ENCODE peak calls at places on chromosomes 5 and 9, in eight cellular contexts. One of them, this sample, is unnamed.

GRCh38 chr5:177098103-177098771 is 11.5 kb downstream of the FGFR4 start:
- DNase-seq in GM23248: peak; percentile 51
- DNase-seq in PC-9: no peak
- DNase-seq in stomach: no peak
- DNase-seq in testis: no peak
- DNase-seq in OCI-LY7: no peak
- DNase-seq in IMR-90: peak; percentile 41
- DNase-seq in Peyer's patch: no peak
- DNase-seq in this sample: no peak

GRCh38 chr5:53490747-53491146 is 10.3 kb downstream of the FST start:
- DNase-seq in GM23248: peak; percentile 90
- DNase-seq in PC-9: no peak
- DNase-seq in stomach: no peak
- DNase-seq in testis: no peak
- DNase-seq in OCI-LY7: no peak
- DNase-seq in IMR-90: peak; percentile 87
- DNase-seq in Peyer's patch: no peak
- DNase-seq in this sample: no peak

GRCh38 chr5:96415897-96416296 is 17.2 kb downstream of the PCSK1 start:
- DNase-seq in GM23248: no peak
- DNase-seq in PC-9: no peak
- DNase-seq in stomach: no peak
- DNase-seq in testis: no peak
- DNase-seq in OCI-LY7: no peak
- DNase-seq in IMR-90: no peak
- DNase-seq in Peyer's patch: no peak
- DNase-seq in this sample: no peak

GRCh38 chr5:62305715-62306493 is at the start of gene KIF2A:
- DNase-seq in GM23248: peak; percentile 96
- DNase-seq in PC-9: peak; percentile 93
- DNase-seq in stomach: peak; percentile 91
- DNase-seq in testis: peak; percentile 92
- DNase-seq in OCI-LY7: peak; percentile 97
- DNase-seq in IMR-90: peak; percentile 88
- DNase-seq in Peyer's patch: peak; percentile 83
- DNase-seq in this sample: peak; percentile 92

GRCh38 chr5:124714910-124715309 is 31.5 kb downstream of the ZNF608 start:
- DNase-seq in GM23248: no peak
- DNase-seq in PC-9: no peak
- DNase-seq in stomach: no peak
- DNase-seq in testis: no peak
- DNase-seq in OCI-LY7: no peak
- DNase-seq in IMR-90: no peak
- DNase-seq in Peyer's patch: no peak
- DNase-seq in this sample: no peak

GRCh38 chr9:3331801-3332200 is 194.0 kb downstream of the RFX3 start:
- DNase-seq in GM23248: no peak
- DNase-seq in PC-9: no peak
- DNase-seq in stomach: no peak
- DNase-seq in testis: peak; percentile 30
- DNase-seq in OCI-LY7: peak; percentile 16
- DNase-seq in IMR-90: no peak
- DNase-seq in Peyer's patch: no peak
- DNase-seq in this sample: no peak

GRCh38 chr5:143343042-143343441 is 60.4 kb downstream of the NR3C1 start:
- DNase-seq in GM23248: no peak
- DNase-seq in PC-9: no peak
- DNase-seq in stomach: no peak
- DNase-seq in testis: no peak
- DNase-seq in OCI-LY7: no peak
- DNase-seq in IMR-90: no peak
- DNase-seq in Peyer's patch: no peak
- DNase-seq in this sample: no peak

GRCh38 chr5:89313804-89314588 is 431.0 kb upstream of the MEF2C start:
- DNase-seq in GM23248: peak; percentile 90
- DNase-seq in PC-9: no peak
- DNase-seq in stomach: no peak
- DNase-seq in testis: no peak
- DNase-seq in OCI-LY7: peak; percentile 3
- DNase-seq in IMR-90: peak; percentile 96
- DNase-seq in Peyer's patch: no peak
- DNase-seq in this sample: no peak

GRCh38 chr5:134642931-134643530 is 5.6 kb upstream of the SEC24A start:
- DNase-seq in GM23248: peak; percentile 35
- DNase-seq in PC-9: no peak
- DNase-seq in stomach: no peak
- DNase-seq in testis: no peak
- DNase-seq in OCI-LY7: peak; percentile 10
- DNase-seq in IMR-90: no peak
- DNase-seq in Peyer's patch: no peak
- DNase-seq in this sample: no peak

GRCh38 chr9:108151161-108151586 is 661.6 kb upstream of the KLF4 start:
- DNase-seq in GM23248: peak; percentile 71
- DNase-seq in PC-9: no peak
- DNase-seq in stomach: no peak
- DNase-seq in testis: peak; percentile 32
- DNase-seq in OCI-LY7: no peak
- DNase-seq in IMR-90: peak; percentile 60
- DNase-seq in Peyer's patch: no peak
- DNase-seq in this sample: no peak

GRCh38 chr5:72427016-72427415 is 80.2 kb downstream of the ZNF366 start:
- DNase-seq in GM23248: no peak
- DNase-seq in PC-9: no peak
- DNase-seq in stomach: no peak
- DNase-seq in testis: no peak
- DNase-seq in OCI-LY7: no peak
- DNase-seq in IMR-90: no peak
- DNase-seq in Peyer's patch: no peak
- DNase-seq in this sample: no peak

GRCh38 chr9:136656339-136656738 is 6.4 kb upstream of the EGFL7 start:
- DNase-seq in GM23248: no peak
- DNase-seq in PC-9: no peak
- DNase-seq in stomach: no peak
- DNase-seq in testis: no peak
- DNase-seq in OCI-LY7: no peak
- DNase-seq in IMR-90: no peak
- DNase-seq in Peyer's patch: no peak
- DNase-seq in this sample: no peak

GRCh38 chr9:114386886-114387677 is 700 bp downstream of the AKNA start:
- DNase-seq in GM23248: peak; percentile 65
- DNase-seq in PC-9: no peak
- DNase-seq in stomach: peak; percentile 49
- DNase-seq in testis: no peak
- DNase-seq in OCI-LY7: no peak
- DNase-seq in IMR-90: peak; percentile 17
- DNase-seq in Peyer's patch: peak; percentile 54
- DNase-seq in this sample: peak; percentile 65
- H3K4me1 ChIP-seq in GM23248: peaks cover 34% of the 10 kb centered on the region
- H3K4me1 ChIP-seq in PC-9: peaks cover 18% of the 10 kb centered on the region
- H3K4me1 ChIP-seq in stomach: peaks cover 91% of the 10 kb centered on the region
- H3K4me1 ChIP-seq in testis: peaks cover 38% of the 10 kb centered on the region
- H3K4me1 ChIP-seq in OCI-LY7: peaks cover 81% of the 10 kb centered on the region
- H3K4me1 ChIP-seq in IMR-90: peaks cover 36% of the 10 kb centered on the region
- H3K4me1 ChIP-seq in Peyer's patch: peaks cover 60% of the 10 kb centered on the region
- H3K4me1 ChIP-seq in this sample: peaks cover 99% of the 10 kb centered on the region

DNA sequence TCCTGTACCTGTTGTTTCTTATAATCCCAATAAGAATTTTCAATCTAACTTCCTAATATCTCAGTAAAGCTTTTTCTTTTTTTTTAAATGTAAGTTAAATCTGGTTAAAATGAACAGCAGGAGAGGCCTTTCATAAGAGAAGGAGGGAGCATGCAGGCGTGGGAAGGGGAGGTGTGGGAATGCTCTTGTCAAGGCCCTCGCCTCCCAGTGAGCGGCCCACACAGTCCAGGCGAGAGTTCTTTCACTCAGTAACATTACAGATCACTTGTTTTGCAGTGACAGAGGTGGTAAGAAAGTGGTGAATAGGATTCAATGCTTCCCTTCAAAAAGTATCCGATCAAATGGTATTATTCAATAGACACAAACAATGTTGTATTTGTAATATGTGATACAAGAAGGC is 125.0 kb downstream of the EPB41L4A start:
- DNase-seq in GM23248: no peak
- DNase-seq in PC-9: no peak
- DNase-seq in stomach: no peak
- DNase-seq in testis: no peak
- DNase-seq in OCI-LY7: no peak
- DNase-seq in IMR-90: no peak
- DNase-seq in Peyer's patch: no peak
- DNase-seq in this sample: no peak
- H3K27ac ChIP-seq in GM23248: no peak overlapping the region
- H3K27ac ChIP-seq in PC-9: no peak overlapping the region
- H3K27ac ChIP-seq in stomach: no peak overlapping the region
- H3K27ac ChIP-seq in testis: no peak overlapping the region
- H3K27ac ChIP-seq in OCI-LY7: no peak overlapping the region
- H3K27ac ChIP-seq in IMR-90: no peak overlapping the region
- H3K27ac ChIP-seq in Peyer's patch: no peak overlapping the region
- H3K27ac ChIP-seq in this sample: no peak overlapping the region

GRCh38 chr5:50966986-50967385 is 300.5 kb downstream of the PARP8 start:
- DNase-seq in GM23248: no peak
- DNase-seq in PC-9: no peak
- DNase-seq in stomach: no peak
- DNase-seq in testis: no peak
- DNase-seq in OCI-LY7: no peak
- DNase-seq in IMR-90: no peak
- DNase-seq in Peyer's patch: no peak
- DNase-seq in this sample: no peak
- H3K4me3 ChIP-seq in GM23248: no peak overlapping the region
- H3K4me3 ChIP-seq in PC-9: no peak overlapping the region
- H3K4me3 ChIP-seq in stomach: peak overlapping the region; percentile 63
- H3K4me3 ChIP-seq in testis: no peak overlapping the region
- H3K4me3 ChIP-seq in OCI-LY7: no peak overlapping the region
- H3K4me3 ChIP-seq in IMR-90: no peak overlapping the region
- H3K4me3 ChIP-seq in Peyer's patch: no peak overlapping the region
- H3K4me3 ChIP-seq in this sample: peak overlapping the region; percentile 51

DNA sequence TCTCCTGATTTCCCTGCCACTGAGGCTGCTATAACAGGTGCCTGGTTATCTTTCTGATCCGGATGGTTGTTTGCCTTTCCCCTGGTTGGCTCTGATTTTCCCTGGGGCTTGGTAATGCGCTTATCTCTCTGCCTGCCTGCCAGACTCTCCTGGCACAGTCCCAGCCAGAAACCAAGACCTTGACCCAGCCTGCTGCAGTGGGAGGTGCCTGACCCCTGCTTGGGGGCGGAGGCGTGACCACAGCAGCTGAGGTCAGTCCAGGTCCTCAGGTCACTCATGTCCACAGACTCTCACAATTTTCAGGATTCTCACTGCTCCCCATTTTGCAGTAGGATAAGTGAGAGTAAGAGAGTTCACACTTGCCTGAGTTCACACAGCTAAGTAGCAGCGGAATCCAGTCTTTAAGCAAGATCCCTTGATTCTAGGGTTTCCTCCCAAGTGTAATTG is 24.4 kb upstream of the SYNPO start:
- DNase-seq in GM23248: no peak
- DNase-seq in PC-9: peak; percentile 84
- DNase-seq in stomach: peak; percentile 95
- DNase-seq in testis: peak; percentile 74
- DNase-seq in OCI-LY7: no peak
- DNase-seq in IMR-90: no peak
- DNase-seq in Peyer's patch: no peak
- DNase-seq in this sample: peak; percentile 60
- H3K4me1 ChIP-seq in GM23248: peaks cover 27% of the 10 kb centered on the region
- H3K4me1 ChIP-seq in PC-9: peaks cover 42% of the 10 kb centered on the region
- H3K4me1 ChIP-seq in stomach: peaks cover 81% of the 10 kb centered on the region
- H3K4me1 ChIP-seq in testis: peaks cover 64% of the 10 kb centered on the region
- H3K4me1 ChIP-seq in OCI-LY7: no peaks in the 10 kb centered on the region
- H3K4me1 ChIP-seq in IMR-90: peaks cover 28% of the 10 kb centered on the region
- H3K4me1 ChIP-seq in Peyer's patch: peaks cover 15% of the 10 kb centered on the region
- H3K4me1 ChIP-seq in this sample: peaks cover 91% of the 10 kb centered on the region

This sample was measured in lower lobe of right lung.